ENCODE peak calls at places on chromosome 17, in four cellular contexts. T, E, C and K are unnamed samples.

GRCh38 chr17:57027852-57028251 is 49.9 kb downstream of the SCPEP1 start:
- DNase-seq in T (no peak), C (no peak), E (no peak), K (no peak)

GRCh38 chr17:67290244-67290993 is 45.4 kb upstream of the HELZ start:
- DNase-seq in E (no peak), T (no peak), C (no peak), K (no peak)

GRCh38 chr17:64641499-64641898 is 20.6 kb downstream of the SMURF2 start:
- DNase-seq in E (peak; percentile 91), C (peak; percentile 35), T (no peak), K (peak; percentile 80)

GRCh38 chr17:78954684-78955083 is 25.0 kb downstream of the LGALS3BP start:
- DNase-seq in C (no peak), T (no peak), E (no peak), K (no peak)

GRCh38 chr17:27495460-27495859 is 39.2 kb downstream of the KSR1 start:
- DNase-seq in T (no peak), E (no peak), C (no peak), K (no peak)

GRCh38 chr17:32958418-32958817 is 30.5 kb downstream of the TMEM98 start:
- DNase-seq in C (no peak), E (no peak), T (no peak), K (no peak)

GRCh38 chr17:20979792-20980083 is 63.1 kb downstream of the USP22 start:
- DNase-seq in C (no peak), T (no peak), E (no peak), K (no peak)

GRCh38 chr17:37506678-37507077 is 17.0 kb downstream of the DUSP14 start:
- DNase-seq in E (peak; percentile 47), T (no peak), C (peak; percentile 51), K (peak; percentile 38)

GRCh38 chr17:50102164-50102991 is 7.2 kb downstream of the PDK2 start:
- DNase-seq in E (no peak), T (no peak), C (no peak), K (no peak)

GRCh38 chr17:71203953-71204352 is 916.9 kb upstream of the SOX9 start:
- DNase-seq in T (no peak), C (no peak), E (peak; percentile 33), K (no peak)

GRCh38 chr17:40532520-40533253 is 31.3 kb upstream of the TNS4 start:
- DNase-seq in E (peak; percentile 37), T (no peak), C (no peak), K (peak; percentile 94)

GRCh38 chr17:68198931-68199836 is 48.7 kb upstream of the AMZ2 start:
- DNase-seq in C (no peak), E (no peak), T (no peak), K (no peak)

GRCh38 chr17:36939059-36939943 is 2.0 kb downstream of the LHX1 start:
- DNase-seq in E (no peak), T (no peak), C (no peak), K (no peak)

GRCh38 chr17:57667461-57667923 is 77.6 kb downstream of the CCDC182 start:
- DNase-seq in E (no peak), C (no peak), T (no peak), K (no peak)

GRCh38 chr17:28881533-28882056 is 15.9 kb downstream of the FLOT2 start:
- DNase-seq in C (no peak), E (no peak), T (no peak), K (no peak)

GRCh38 chr17:40122466-40122943 is 734 bp downstream of the MSL1 start:
- DNase-seq in E (peak; percentile 47), C (peak; percentile 77), T (no peak), K (peak; percentile 42)

GRCh38 chr17:2123467-2124251 is 68.8 kb downstream of the HIC1 start:
- DNase-seq in T (no peak), C (no peak), E (peak; percentile 34), K (peak; percentile 55)

GRCh38 chr17:78281249-78281865 is 49.9 kb downstream of the TMEM235 start:
- DNase-seq in E (peak; percentile 22), T (no peak), C (no peak), K (no peak)

GRCh38 chr17:2025622-2026309 is 632 bp upstream of the RTN4RL1 start:
- DNase-seq in E (peak; percentile 57), C (peak; percentile 59), T (no peak), K (peak; percentile 56)

DNA sequence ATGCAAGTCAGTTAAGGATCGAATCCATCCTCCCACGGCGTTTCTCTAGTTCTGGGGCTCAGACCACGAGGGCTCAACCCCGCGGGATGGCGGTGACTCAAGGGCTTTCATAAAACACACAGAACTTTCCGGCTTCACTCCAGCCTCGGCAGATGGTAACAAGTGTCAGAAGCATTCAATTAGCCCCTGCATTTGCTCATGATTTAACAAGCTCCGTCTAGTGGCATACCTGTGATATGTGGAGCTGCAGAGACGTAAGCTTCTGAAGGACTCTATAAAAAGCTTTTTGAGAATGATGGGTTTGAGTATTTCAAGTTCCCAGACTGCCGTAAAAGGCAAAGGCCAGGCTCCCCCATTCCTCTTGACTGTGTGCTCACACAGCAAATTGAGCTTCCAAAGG is 91.3 kb upstream of the SEC14L1 start:
- DNase-seq in E (no peak), T (no peak), C (no peak), K (no peak)
- H3K9me1 ChIP-seq in E (no peaks in the 10 kb centered on the region), T (no peaks in the 10 kb centered on the region), C (no peaks in the 10 kb centered on the region), K (no peaks in the 10 kb centered on the region)

DNA sequence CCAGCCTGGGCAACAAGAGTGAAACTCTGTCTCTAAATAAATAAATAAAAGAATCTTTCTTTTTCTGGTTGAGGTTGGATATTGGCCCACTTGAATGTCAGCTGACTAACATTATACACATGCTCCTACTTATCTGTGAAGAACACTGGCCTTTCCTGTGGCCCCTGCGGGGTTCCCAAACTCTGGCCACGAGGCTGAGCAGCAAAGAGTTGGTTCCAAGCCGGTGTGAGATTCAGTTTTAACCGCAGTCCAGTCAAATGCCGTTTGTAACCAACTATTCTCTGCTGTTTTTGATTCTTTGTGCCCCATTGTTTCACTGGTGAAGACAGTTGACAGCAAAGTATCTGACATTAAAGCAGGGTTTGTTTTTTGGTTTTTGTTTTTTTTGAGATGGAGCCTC is 11.2 kb downstream of the ETV4 start:
- DNase-seq in T (no peak), C (no peak), E (no peak), K (no peak)
- H3K9me1 ChIP-seq in T (no peaks in the 10 kb centered on the region), C (peaks cover 1% of the 10 kb centered on the region), E (peaks cover 19% of the 10 kb centered on the region), K (no peaks in the 10 kb centered on the region)

DNA sequence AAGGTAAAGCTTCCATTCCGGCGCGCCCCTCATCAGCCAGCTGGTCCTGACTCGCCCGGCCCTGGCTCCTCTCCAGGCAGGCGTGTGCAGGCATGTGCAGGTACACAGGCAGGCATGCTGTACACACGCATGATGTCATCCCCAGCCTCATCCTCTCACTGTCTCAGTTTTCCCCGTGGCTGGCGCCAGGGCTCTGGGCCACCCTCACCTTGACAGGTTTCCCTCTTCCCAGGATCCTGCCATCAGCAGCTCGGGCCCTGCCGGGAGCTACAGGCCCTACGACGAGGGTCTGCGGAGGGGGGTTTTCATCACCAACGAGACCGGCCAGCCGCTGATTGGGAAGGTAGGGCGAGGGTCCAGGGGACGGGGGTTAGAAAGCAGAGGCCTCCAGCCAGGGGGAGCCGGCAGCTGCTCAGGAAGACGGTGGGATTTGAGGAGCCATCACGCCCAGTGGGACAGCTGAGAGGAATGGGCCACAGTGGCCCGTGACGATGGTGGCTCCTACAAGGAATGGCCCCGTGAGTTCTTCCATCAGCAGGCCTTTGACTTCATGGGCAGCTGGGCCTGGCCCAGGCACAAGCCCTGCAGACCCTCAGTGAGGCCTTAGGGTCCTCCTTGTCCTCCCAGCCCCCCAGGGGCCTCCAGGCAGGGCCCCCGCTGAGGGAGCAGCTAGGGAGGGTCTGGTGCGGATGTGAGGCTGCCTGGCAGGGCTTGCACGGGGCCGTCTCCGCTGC is 8.5 kb downstream of the GAA start:
- DNase-seq in C (no peak), T (peak; percentile 89), E (no peak), K (no peak)
- H3K9me1 ChIP-seq in C (no peaks in the 10 kb centered on the region), T (no peaks in the 10 kb centered on the region), E (no peaks in the 10 kb centered on the region), K (no peaks in the 10 kb centered on the region)

DNA sequence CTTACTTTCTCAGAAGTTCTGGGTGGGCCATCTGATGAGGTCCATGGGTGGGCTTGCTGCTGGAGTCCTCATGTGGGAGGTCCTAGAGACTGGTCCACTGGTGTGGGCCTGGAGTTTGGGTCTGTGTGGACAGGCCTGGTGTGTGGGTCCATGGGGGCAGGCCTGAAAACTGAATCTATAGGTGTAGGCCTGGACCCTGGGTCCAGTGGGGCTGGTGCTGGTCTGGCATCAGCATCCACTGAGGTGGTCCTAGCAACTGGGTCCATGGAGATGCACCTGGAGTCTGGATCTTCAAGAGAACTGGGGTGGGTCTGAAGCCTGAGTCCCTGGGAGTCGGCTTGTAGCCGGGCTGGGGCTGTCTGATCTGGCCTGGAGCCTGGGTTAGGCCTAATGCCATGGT is 253.8 kb upstream of the CCL2 start:
- DNase-seq in T (no peak), E (no peak), C (no peak), K (no peak)
- H3K9me1 ChIP-seq in T (no peaks in the 10 kb centered on the region), E (no peaks in the 10 kb centered on the region), C (no peaks in the 10 kb centered on the region), K (no peaks in the 10 kb centered on the region)

DNA sequence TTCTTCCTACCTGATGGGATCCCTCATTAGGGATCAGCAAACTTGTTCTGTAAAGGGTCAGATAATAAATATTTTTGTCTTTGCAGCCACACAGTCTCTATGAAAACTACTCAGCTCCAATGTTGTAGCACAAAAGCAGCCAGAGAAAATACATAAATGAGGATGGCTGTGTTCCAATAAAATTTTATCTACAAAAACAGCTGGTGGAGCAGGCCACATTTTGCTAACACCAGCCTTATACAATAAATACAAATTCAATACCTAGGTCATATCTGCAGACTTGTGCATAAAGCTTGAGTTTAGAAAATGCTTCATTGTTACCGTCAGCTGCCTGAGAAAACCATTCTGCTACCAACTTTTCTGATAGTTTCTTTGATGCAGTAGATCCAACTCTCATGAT is 38.4 kb upstream of the INTS2 start:
- DNase-seq in C (no peak), E (no peak), T (no peak), K (peak; percentile 85)
- H3K9me1 ChIP-seq in C (no peaks in the 10 kb centered on the region), E (no peaks in the 10 kb centered on the region), T (no peaks in the 10 kb centered on the region), K (no peaks in the 10 kb centered on the region)